ENCODE peak calls at places on chromosome 5, in four cellular contexts. M is stimulated activated CD4-positive, alpha-beta T cell treated with anti-CD3 and anti-CD28 coated beads, Interleukin-2, amount 100 ng/mL, for 48 hours; A is AG04449; F is amygdala. J is an unnamed sample.

GRCh38 chr5:11455505-11455904 is 448.7 kb downstream of the CTNND2 start:
- DNase-seq in F (no peak), A (no peak), M (no peak), J (no peak)

GRCh38 chr5:138990986-138991645 is 116.0 kb upstream of the LRRTM2 start:
- DNase-seq in A (no peak), F (no peak), M (no peak), J (no peak)

GRCh38 chr5:115626444-115626823 is 598 bp upstream of the TMED7 start:
- DNase-seq in M (no peak), A (no peak), F (no peak), J (no peak)

GRCh38 chr5:66354407-66354806 is 210.3 kb downstream of the SREK1 start:
- DNase-seq in A (no peak), M (no peak), F (no peak), J (no peak)

GRCh38 chr5:124824637-124825158 is 78.3 kb upstream of the ZNF608 start:
- DNase-seq in A (no peak), F (no peak), M (no peak), J (no peak)

GRCh38 chr5:148384389-148384756 is 615 bp downstream of the FBXO38 start:
- DNase-seq in F (no peak), A (no peak), M (no peak), J (no peak)

GRCh38 chr5:531101-531748 is 7.0 kb upstream of the SLC9A3 start:
- DNase-seq in F (no peak), M (no peak), A (no peak), J (no peak)

GRCh38 chr5:174235226-174235992 is 189.9 kb downstream of the NSG2 start:
- DNase-seq in A (peak), M (no peak), F (no peak), J (no peak)

GRCh38 chr5:10469253-10470030 is 27.8 kb downstream of the ROPN1L start:
- DNase-seq in F (no peak), M (no peak), A (peak), J (no peak)

GRCh38 chr5:36073595-36074216 is 7.0 kb upstream of the UGT3A2 start:
- DNase-seq in F (no peak), A (no peak), M (no peak), J (no peak)

GRCh38 chr5:42781584-42781983 is 25.0 kb downstream of the CCDC152 start:
- DNase-seq in A (no peak), F (no peak), M (no peak), J (no peak)

J was measured in stimulated activated CD8-positive, alpha-beta memory T cell treated with anti-CD3 and anti-CD28 coated beads, Interleukin-2, amount 100 ng/mL, for 48 hours.